ENCODE peak calls at places on chromosomes 11 and 22, in seven cellular contexts. One of them, this sample, is unnamed.

GRCh38 chr22:35728639-35729308 is 11.1 kb downstream of the APOL5 start:
- DNase-seq in neural crest cell: no peak
- DNase-seq in IMR-90: no peak
- DNase-seq in H54: no peak
- DNase-seq in CD4-positive, CD25-positive, alpha-beta regulatory T cell: no peak
- DNase-seq in activated CD8-positive, alpha-beta memory T cell treated with anti-CD3 and anti-CD28 coated beads for 24 hours: peak
- DNase-seq in A549: no peak
- DNase-seq in this sample: no peak

GRCh38 chr11:74756571-74756970 is 7.9 kb downstream of the RNF169 start:
- DNase-seq in neural crest cell: no peak
- DNase-seq in IMR-90: no peak
- DNase-seq in H54: no peak
- DNase-seq in CD4-positive, CD25-positive, alpha-beta regulatory T cell: no peak
- DNase-seq in activated CD8-positive, alpha-beta memory T cell treated with anti-CD3 and anti-CD28 coated beads for 24 hours: no peak
- DNase-seq in A549: no peak
- DNase-seq in this sample: no peak

GRCh38 chr11:64650923-64651523 is 60.0 kb downstream of the SLC22A12 start:
- DNase-seq in neural crest cell: no peak
- DNase-seq in IMR-90: peak
- DNase-seq in H54: peak
- DNase-seq in CD4-positive, CD25-positive, alpha-beta regulatory T cell: no peak
- DNase-seq in activated CD8-positive, alpha-beta memory T cell treated with anti-CD3 and anti-CD28 coated beads for 24 hours: no peak
- DNase-seq in A549: peak
- DNase-seq in this sample: no peak

GRCh38 chr22:29332886-29333496 is 17.5 kb upstream of the RASL10A start:
- DNase-seq in neural crest cell: no peak
- DNase-seq in IMR-90: no peak
- DNase-seq in H54: no peak
- DNase-seq in CD4-positive, CD25-positive, alpha-beta regulatory T cell: no peak
- DNase-seq in activated CD8-positive, alpha-beta memory T cell treated with anti-CD3 and anti-CD28 coated beads for 24 hours: no peak
- DNase-seq in A549: no peak
- DNase-seq in this sample: no peak

GRCh38 chr11:123546515-123546914 is 107.9 kb downstream of the SCN3B start:
- DNase-seq in neural crest cell: no peak
- DNase-seq in IMR-90: peak
- DNase-seq in H54: no peak
- DNase-seq in CD4-positive, CD25-positive, alpha-beta regulatory T cell: no peak
- DNase-seq in activated CD8-positive, alpha-beta memory T cell treated with anti-CD3 and anti-CD28 coated beads for 24 hours: no peak
- DNase-seq in A549: no peak
- DNase-seq in this sample: no peak

GRCh38 chr11:1257916-1258315 is 35.0 kb downstream of the MUC5B start:
- DNase-seq in neural crest cell: no peak
- DNase-seq in IMR-90: no peak
- DNase-seq in H54: no peak
- DNase-seq in CD4-positive, CD25-positive, alpha-beta regulatory T cell: no peak
- DNase-seq in activated CD8-positive, alpha-beta memory T cell treated with anti-CD3 and anti-CD28 coated beads for 24 hours: no peak
- DNase-seq in A549: no peak
- DNase-seq in this sample: no peak

GRCh38 chr11:37946155-37946766 is 1348.2 kb upstream of the RAG2 start:
- DNase-seq in neural crest cell: peak
- DNase-seq in IMR-90: peak
- DNase-seq in H54: no peak
- DNase-seq in CD4-positive, CD25-positive, alpha-beta regulatory T cell: no peak
- DNase-seq in activated CD8-positive, alpha-beta memory T cell treated with anti-CD3 and anti-CD28 coated beads for 24 hours: no peak
- DNase-seq in A549: no peak
- DNase-seq in this sample: peak

GRCh38 chr11:10858505-10859360 is 880 bp upstream of the ZBED5 start:
- DNase-seq in neural crest cell: peak
- DNase-seq in IMR-90: peak
- DNase-seq in H54: peak
- DNase-seq in CD4-positive, CD25-positive, alpha-beta regulatory T cell: peak
- DNase-seq in activated CD8-positive, alpha-beta memory T cell treated with anti-CD3 and anti-CD28 coated beads for 24 hours: no peak
- DNase-seq in A549: no peak
- DNase-seq in this sample: no peak

GRCh38 chr11:120203626-120204025 is 7.2 kb upstream of the OAF start:
- DNase-seq in neural crest cell: no peak
- DNase-seq in IMR-90: no peak
- DNase-seq in H54: no peak
- DNase-seq in CD4-positive, CD25-positive, alpha-beta regulatory T cell: no peak
- DNase-seq in activated CD8-positive, alpha-beta memory T cell treated with anti-CD3 and anti-CD28 coated beads for 24 hours: no peak
- DNase-seq in A549: no peak
- DNase-seq in this sample: no peak

GRCh38 chr11:93145381-93145780 is 52.4 kb downstream of the SLC36A4 start:
- DNase-seq in neural crest cell: no peak
- DNase-seq in IMR-90: no peak
- DNase-seq in H54: no peak
- DNase-seq in CD4-positive, CD25-positive, alpha-beta regulatory T cell: no peak
- DNase-seq in activated CD8-positive, alpha-beta memory T cell treated with anti-CD3 and anti-CD28 coated beads for 24 hours: no peak
- DNase-seq in A549: no peak
- DNase-seq in this sample: no peak

GRCh38 chr22:48749555-48750227 is 1078.0 kb downstream of the BRD1 start:
- DNase-seq in neural crest cell: no peak
- DNase-seq in IMR-90: no peak
- DNase-seq in H54: no peak
- DNase-seq in CD4-positive, CD25-positive, alpha-beta regulatory T cell: no peak
- DNase-seq in activated CD8-positive, alpha-beta memory T cell treated with anti-CD3 and anti-CD28 coated beads for 24 hours: no peak
- DNase-seq in A549: no peak
- DNase-seq in this sample: no peak

GRCh38 chr11:113591122-113591521 is 115.0 kb downstream of the TMPRSS5 start:
- DNase-seq in neural crest cell: no peak
- DNase-seq in IMR-90: no peak
- DNase-seq in H54: no peak
- DNase-seq in CD4-positive, CD25-positive, alpha-beta regulatory T cell: no peak
- DNase-seq in activated CD8-positive, alpha-beta memory T cell treated with anti-CD3 and anti-CD28 coated beads for 24 hours: no peak
- DNase-seq in A549: no peak
- DNase-seq in this sample: no peak

GRCh38 chr11:120773501-120774031 is 250.3 kb upstream of the TBCEL start:
- DNase-seq in neural crest cell: no peak
- DNase-seq in IMR-90: no peak
- DNase-seq in H54: no peak
- DNase-seq in CD4-positive, CD25-positive, alpha-beta regulatory T cell: no peak
- DNase-seq in activated CD8-positive, alpha-beta memory T cell treated with anti-CD3 and anti-CD28 coated beads for 24 hours: no peak
- DNase-seq in A549: no peak
- DNase-seq in this sample: no peak

GRCh38 chr11:72114570-72114969 is 2.1 kb upstream of the ANAPC15 start:
- DNase-seq in neural crest cell: no peak
- DNase-seq in IMR-90: peak
- DNase-seq in H54: no peak
- DNase-seq in CD4-positive, CD25-positive, alpha-beta regulatory T cell: no peak
- DNase-seq in activated CD8-positive, alpha-beta memory T cell treated with anti-CD3 and anti-CD28 coated beads for 24 hours: no peak
- DNase-seq in A549: no peak
- DNase-seq in this sample: no peak

GRCh38 chr11:88377151-88377550 is 39.6 kb upstream of the CTSC start:
- DNase-seq in neural crest cell: no peak
- DNase-seq in IMR-90: peak
- DNase-seq in H54: no peak
- DNase-seq in CD4-positive, CD25-positive, alpha-beta regulatory T cell: no peak
- DNase-seq in activated CD8-positive, alpha-beta memory T cell treated with anti-CD3 and anti-CD28 coated beads for 24 hours: no peak
- DNase-seq in A549: no peak
- DNase-seq in this sample: no peak

GRCh38 chr11:4491878-4492606 is 9.6 kb downstream of the OR52K1 start:
- DNase-seq in neural crest cell: no peak
- DNase-seq in IMR-90: peak
- DNase-seq in H54: no peak
- DNase-seq in CD4-positive, CD25-positive, alpha-beta regulatory T cell: no peak
- DNase-seq in activated CD8-positive, alpha-beta memory T cell treated with anti-CD3 and anti-CD28 coated beads for 24 hours: no peak
- DNase-seq in A549: no peak
- DNase-seq in this sample: no peak

GRCh38 chr11:108324587-108324986 is 101.7 kb downstream of the ATM start:
- DNase-seq in neural crest cell: no peak
- DNase-seq in IMR-90: peak
- DNase-seq in H54: no peak
- DNase-seq in CD4-positive, CD25-positive, alpha-beta regulatory T cell: no peak
- DNase-seq in activated CD8-positive, alpha-beta memory T cell treated with anti-CD3 and anti-CD28 coated beads for 24 hours: no peak
- DNase-seq in A549: no peak
- DNase-seq in this sample: no peak

GRCh38 chr11:58576792-58577440 is 1.3 kb upstream of the LPXN start:
- DNase-seq in neural crest cell: no peak
- DNase-seq in IMR-90: peak
- DNase-seq in H54: no peak
- DNase-seq in CD4-positive, CD25-positive, alpha-beta regulatory T cell: no peak
- DNase-seq in activated CD8-positive, alpha-beta memory T cell treated with anti-CD3 and anti-CD28 coated beads for 24 hours: no peak
- DNase-seq in A549: no peak
- DNase-seq in this sample: peak

GRCh38 chr22:48443680-48444079 is 1384.0 kb downstream of the BRD1 start:
- DNase-seq in neural crest cell: no peak
- DNase-seq in IMR-90: no peak
- DNase-seq in H54: no peak
- DNase-seq in CD4-positive, CD25-positive, alpha-beta regulatory T cell: no peak
- DNase-seq in activated CD8-positive, alpha-beta memory T cell treated with anti-CD3 and anti-CD28 coated beads for 24 hours: no peak
- DNase-seq in A549: no peak
- DNase-seq in this sample: no peak

GRCh38 chr22:33923660-33924246 is 3.5 kb upstream of the LARGE1 start:
- DNase-seq in neural crest cell: peak
- DNase-seq in IMR-90: peak
- DNase-seq in H54: peak
- DNase-seq in CD4-positive, CD25-positive, alpha-beta regulatory T cell: no peak
- DNase-seq in activated CD8-positive, alpha-beta memory T cell treated with anti-CD3 and anti-CD28 coated beads for 24 hours: no peak
- DNase-seq in A549: peak
- DNase-seq in this sample: no peak

GRCh38 chr22:27124336-27125023 is 467.1 kb downstream of the MIAT start:
- DNase-seq in neural crest cell: no peak
- DNase-seq in IMR-90: no peak
- DNase-seq in H54: no peak
- DNase-seq in CD4-positive, CD25-positive, alpha-beta regulatory T cell: no peak
- DNase-seq in activated CD8-positive, alpha-beta memory T cell treated with anti-CD3 and anti-CD28 coated beads for 24 hours: no peak
- DNase-seq in A549: no peak
- DNase-seq in this sample: no peak

GRCh38 chr11:88689548-88690240 is 352.2 kb upstream of the CTSC start:
- DNase-seq in neural crest cell: no peak
- DNase-seq in IMR-90: no peak
- DNase-seq in H54: no peak
- DNase-seq in CD4-positive, CD25-positive, alpha-beta regulatory T cell: peak
- DNase-seq in activated CD8-positive, alpha-beta memory T cell treated with anti-CD3 and anti-CD28 coated beads for 24 hours: no peak
- DNase-seq in A549: no peak
- DNase-seq in this sample: no peak

GRCh38 chr11:76801205-76801604 is 18.0 kb downstream of the TSKU start:
- DNase-seq in neural crest cell: no peak
- DNase-seq in IMR-90: no peak
- DNase-seq in H54: no peak
- DNase-seq in CD4-positive, CD25-positive, alpha-beta regulatory T cell: no peak
- DNase-seq in activated CD8-positive, alpha-beta memory T cell treated with anti-CD3 and anti-CD28 coated beads for 24 hours: peak
- DNase-seq in A549: no peak
- DNase-seq in this sample: no peak

GRCh38 chr22:27112273-27112672 is 454.9 kb downstream of the MIAT start:
- DNase-seq in neural crest cell: no peak
- DNase-seq in IMR-90: no peak
- DNase-seq in H54: no peak
- DNase-seq in CD4-positive, CD25-positive, alpha-beta regulatory T cell: no peak
- DNase-seq in activated CD8-positive, alpha-beta memory T cell treated with anti-CD3 and anti-CD28 coated beads for 24 hours: no peak
- DNase-seq in A549: no peak
- DNase-seq in this sample: no peak

GRCh38 chr11:75078233-75078632 is 18.4 kb downstream of the OR2AT4 start:
- DNase-seq in neural crest cell: no peak
- DNase-seq in IMR-90: peak
- DNase-seq in H54: peak
- DNase-seq in CD4-positive, CD25-positive, alpha-beta regulatory T cell: no peak
- DNase-seq in activated CD8-positive, alpha-beta memory T cell treated with anti-CD3 and anti-CD28 coated beads for 24 hours: no peak
- DNase-seq in A549: no peak
- DNase-seq in this sample: no peak

GRCh38 chr11:64870176-64870892 is 8.1 kb downstream of the EHD1 start:
- DNase-seq in neural crest cell: no peak
- DNase-seq in IMR-90: peak
- DNase-seq in H54: peak
- DNase-seq in CD4-positive, CD25-positive, alpha-beta regulatory T cell: no peak
- DNase-seq in activated CD8-positive, alpha-beta memory T cell treated with anti-CD3 and anti-CD28 coated beads for 24 hours: no peak
- DNase-seq in A549: no peak
- DNase-seq in this sample: no peak

GRCh38 chr11:63814383-63814736 is 1.1 kb downstream of the SPINDOC start:
- DNase-seq in neural crest cell: no peak
- DNase-seq in IMR-90: no peak
- DNase-seq in H54: no peak
- DNase-seq in CD4-positive, CD25-positive, alpha-beta regulatory T cell: no peak
- DNase-seq in activated CD8-positive, alpha-beta memory T cell treated with anti-CD3 and anti-CD28 coated beads for 24 hours: no peak
- DNase-seq in A549: no peak
- DNase-seq in this sample: no peak

GRCh38 chr11:71489311-71490043 is 36.5 kb downstream of the NADSYN1 start:
- DNase-seq in neural crest cell: no peak
- DNase-seq in IMR-90: peak
- DNase-seq in H54: peak
- DNase-seq in CD4-positive, CD25-positive, alpha-beta regulatory T cell: no peak
- DNase-seq in activated CD8-positive, alpha-beta memory T cell treated with anti-CD3 and anti-CD28 coated beads for 24 hours: no peak
- DNase-seq in A549: peak
- DNase-seq in this sample: no peak

GRCh38 chr11:84909740-84910139 is 717.4 kb downstream of the DLG2 start:
- DNase-seq in neural crest cell: no peak
- DNase-seq in IMR-90: no peak
- DNase-seq in H54: no peak
- DNase-seq in CD4-positive, CD25-positive, alpha-beta regulatory T cell: no peak
- DNase-seq in activated CD8-positive, alpha-beta memory T cell treated with anti-CD3 and anti-CD28 coated beads for 24 hours: no peak
- DNase-seq in A549: no peak
- DNase-seq in this sample: no peak

GRCh38 chr11:61928606-61929005 is 11.2 kb upstream of the RAB3IL1 start:
- DNase-seq in neural crest cell: no peak
- DNase-seq in IMR-90: peak
- DNase-seq in H54: no peak
- DNase-seq in CD4-positive, CD25-positive, alpha-beta regulatory T cell: no peak
- DNase-seq in activated CD8-positive, alpha-beta memory T cell treated with anti-CD3 and anti-CD28 coated beads for 24 hours: no peak
- DNase-seq in A549: no peak
- DNase-seq in this sample: no peak

GRCh38 chr11:85867751-85868150 is 12.6 kb downstream of the CCDC83 start:
- DNase-seq in neural crest cell: no peak
- DNase-seq in IMR-90: peak
- DNase-seq in H54: no peak
- DNase-seq in CD4-positive, CD25-positive, alpha-beta regulatory T cell: no peak
- DNase-seq in activated CD8-positive, alpha-beta memory T cell treated with anti-CD3 and anti-CD28 coated beads for 24 hours: no peak
- DNase-seq in A549: no peak
- DNase-seq in this sample: no peak

GRCh38 chr11:117483372-117483771 is 155.7 kb downstream of the CEP164 start:
- DNase-seq in neural crest cell: no peak
- DNase-seq in IMR-90: no peak
- DNase-seq in H54: no peak
- DNase-seq in CD4-positive, CD25-positive, alpha-beta regulatory T cell: no peak
- DNase-seq in activated CD8-positive, alpha-beta memory T cell treated with anti-CD3 and anti-CD28 coated beads for 24 hours: no peak
- DNase-seq in A549: no peak
- DNase-seq in this sample: no peak

GRCh38 chr11:74332272-74332671 is 20.8 kb upstream of the P4HA3 start:
- DNase-seq in neural crest cell: no peak
- DNase-seq in IMR-90: peak
- DNase-seq in H54: no peak
- DNase-seq in CD4-positive, CD25-positive, alpha-beta regulatory T cell: no peak
- DNase-seq in activated CD8-positive, alpha-beta memory T cell treated with anti-CD3 and anti-CD28 coated beads for 24 hours: no peak
- DNase-seq in A549: no peak
- DNase-seq in this sample: no peak

GRCh38 chr22:17665248-17665647 is 26.7 kb downstream of the BCL2L13 start:
- DNase-seq in neural crest cell: no peak
- DNase-seq in IMR-90: no peak
- DNase-seq in H54: no peak
- DNase-seq in CD4-positive, CD25-positive, alpha-beta regulatory T cell: no peak
- DNase-seq in activated CD8-positive, alpha-beta memory T cell treated with anti-CD3 and anti-CD28 coated beads for 24 hours: no peak
- DNase-seq in A549: no peak
- DNase-seq in this sample: no peak

GRCh38 chr11:29310016-29310415 is 706.8 kb downstream of the KCNA4 start:
- DNase-seq in neural crest cell: no peak
- DNase-seq in IMR-90: peak
- DNase-seq in H54: no peak
- DNase-seq in CD4-positive, CD25-positive, alpha-beta regulatory T cell: no peak
- DNase-seq in activated CD8-positive, alpha-beta memory T cell treated with anti-CD3 and anti-CD28 coated beads for 24 hours: no peak
- DNase-seq in A549: no peak
- DNase-seq in this sample: no peak

GRCh38 chr11:119788911-119789560 is 60.0 kb upstream of the NECTIN1 start:
- DNase-seq in neural crest cell: no peak
- DNase-seq in IMR-90: no peak
- DNase-seq in H54: no peak
- DNase-seq in CD4-positive, CD25-positive, alpha-beta regulatory T cell: no peak
- DNase-seq in activated CD8-positive, alpha-beta memory T cell treated with anti-CD3 and anti-CD28 coated beads for 24 hours: no peak
- DNase-seq in A549: no peak
- DNase-seq in this sample: no peak

GRCh38 chr22:33242078-33242477 is 183.9 kb upstream of the SYN3 start:
- DNase-seq in neural crest cell: no peak
- DNase-seq in IMR-90: no peak
- DNase-seq in H54: no peak
- DNase-seq in CD4-positive, CD25-positive, alpha-beta regulatory T cell: no peak
- DNase-seq in activated CD8-positive, alpha-beta memory T cell treated with anti-CD3 and anti-CD28 coated beads for 24 hours: no peak
- DNase-seq in A549: no peak
- DNase-seq in this sample: no peak

GRCh38 chr11:67062526-67063373 is 6.1 kb downstream of the RHOD start:
- DNase-seq in neural crest cell: no peak
- DNase-seq in IMR-90: no peak
- DNase-seq in H54: peak
- DNase-seq in CD4-positive, CD25-positive, alpha-beta regulatory T cell: no peak
- DNase-seq in activated CD8-positive, alpha-beta memory T cell treated with anti-CD3 and anti-CD28 coated beads for 24 hours: no peak
- DNase-seq in A549: no peak
- DNase-seq in this sample: no peak

This sample was measured in Panc1.